ENCODE peak calls at places on chromosomes 5 and 9, in six cellular contexts. O, F, R, H, B and S are unnamed samples.
A peak's percentile ranks its signal among the peaks of the same experiment; 100 is the strongest.

GRCh38 chr9:111720170-111720569 is 58.8 kb downstream of the GNG10 start:
- DNase-seq in R (no peak), O (no peak), H (no peak), F (no peak), B (no peak), S (no peak)

GRCh38 chr9:134210908-134211810 is 46.8 kb upstream of the RNU6ATAC start:
- DNase-seq in H (peak; percentile 16), F (no peak), R (peak; percentile 47), B (no peak), O (no peak), S (peak; percentile 35)

GRCh38 chr5:80672140-80672736 is 17.5 kb upstream of the DHFR start:
- DNase-seq in H (peak; percentile 61), R (peak; percentile 58), B (peak; percentile 56), O (peak; percentile 44), F (peak; percentile 67), S (peak; percentile 61)

GRCh38 chr5:72459089-72459661 is 48.0 kb downstream of the ZNF366 start:
- DNase-seq in F (no peak), H (no peak), O (no peak), R (no peak), B (no peak), S (no peak)

GRCh38 chr5:126449751-126450271 is 26.6 kb downstream of the GRAMD2B start:
- DNase-seq in B (peak; percentile 16), F (no peak), H (peak; percentile 46), R (peak; percentile 17), O (peak; percentile 13), S (no peak)

GRCh38 chr5:77356740-77357139 is 135.4 kb downstream of the WDR41 start:
- DNase-seq in H (no peak), B (no peak), R (no peak), F (no peak), O (no peak), S (no peak)

GRCh38 chr5:176660860-176661641 is 13.8 kb downstream of the TSPAN17 start:
- DNase-seq in H (peak; percentile 59), F (peak; percentile 85), O (peak; percentile 70), R (peak; percentile 71), B (peak; percentile 72), S (peak; percentile 21)

GRCh38 chr9:34256104-34256503 is 73.0 kb downstream of the KIF24 start:
- DNase-seq in R (no peak), O (no peak), F (no peak), B (no peak), H (no peak), S (no peak)

GRCh38 chr9:86540999-86541398 is 186.8 kb upstream of the TUT7 start:
- DNase-seq in R (no peak), B (no peak), H (no peak), O (no peak), F (no peak), S (no peak)

GRCh38 chr9:86529496-86530275 is 175.5 kb upstream of the TUT7 start:
- DNase-seq in R (no peak), O (no peak), H (no peak), F (no peak), B (no peak), S (no peak)

GRCh38 chr9:86531273-86531672 is 177.1 kb upstream of the TUT7 start:
- DNase-seq in R (no peak), B (no peak), F (no peak), H (no peak), O (no peak), S (no peak)

GRCh38 chr9:86534572-86535258 is 180.5 kb upstream of the TUT7 start:
- DNase-seq in F (no peak), O (no peak), H (no peak), B (no peak), R (no peak), S (no peak)

GRCh38 chr9:86535406-86535915 is 181.3 kb upstream of the TUT7 start:
- DNase-seq in R (no peak), H (no peak), B (no peak), O (no peak), F (no peak), S (no peak)
- H3K27ac ChIP-seq in R (no peak overlapping the region), H (peak overlapping the region; percentile 65), B (no peak overlapping the region), O (no peak overlapping the region), F (no peak overlapping the region), S (no peak overlapping the region)

GRCh38 chr9:127568618-127568970 is 43.5 kb upstream of the STXBP1 start:
- DNase-seq in F (no peak), B (no peak), O (no peak), H (no peak), R (no peak), S (no peak)

GRCh38 chr9:127568971-127569818 is 42.9 kb upstream of the STXBP1 start:
- DNase-seq in R (peak; percentile 79), B (peak; percentile 86), H (peak; percentile 82), O (peak; percentile 75), F (peak; percentile 89), S (peak; percentile 63)

GRCh38 chr9:127569819-127570401 is 42.2 kb upstream of the STXBP1 start:
- DNase-seq in B (no peak), H (no peak), R (no peak), F (no peak), O (no peak), S (no peak)

GRCh38 chr9:127572961-127573727 is 38.9 kb upstream of the STXBP1 start:
- DNase-seq in R (no peak), B (no peak), O (no peak), H (no peak), F (no peak), S (no peak)

DNA sequence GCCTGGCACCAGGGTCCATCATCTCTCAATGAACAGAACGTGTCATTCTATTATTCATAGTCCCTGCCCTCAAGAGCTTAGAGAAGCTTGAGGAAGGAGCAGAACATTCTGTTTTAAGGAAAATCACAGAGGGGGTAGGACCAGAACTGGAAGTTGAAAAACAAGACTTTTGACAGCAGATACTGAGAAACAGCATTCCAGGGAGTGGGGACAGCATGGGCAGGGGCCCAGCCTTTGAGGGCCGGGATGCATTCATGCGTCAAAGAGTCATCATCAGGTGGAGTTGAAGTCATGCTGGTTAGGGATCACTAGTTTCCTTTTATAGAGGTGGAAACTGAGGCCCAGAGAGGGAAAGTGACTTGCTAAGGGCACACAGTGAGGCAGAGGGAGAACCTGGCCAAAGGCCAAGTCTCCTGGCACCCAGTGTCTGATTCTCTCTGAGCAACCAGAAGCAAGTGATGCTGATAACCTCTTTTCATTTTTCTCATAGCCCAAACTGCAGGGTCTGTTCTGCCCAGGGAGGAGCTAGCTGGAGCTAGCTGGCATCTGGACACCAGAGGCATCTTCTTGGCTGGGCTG is 41.5 kb upstream of the STXBP1 start:
- DNase-seq in B (no peak), R (no peak), O (no peak), H (no peak), F (no peak), S (no peak)
- H3K27ac ChIP-seq in B (peak overlapping the region; percentile 17), R (no peak overlapping the region), O (no peak overlapping the region), H (peak overlapping the region; percentile 95), F (no peak overlapping the region), S (no peak overlapping the region)

DNA sequence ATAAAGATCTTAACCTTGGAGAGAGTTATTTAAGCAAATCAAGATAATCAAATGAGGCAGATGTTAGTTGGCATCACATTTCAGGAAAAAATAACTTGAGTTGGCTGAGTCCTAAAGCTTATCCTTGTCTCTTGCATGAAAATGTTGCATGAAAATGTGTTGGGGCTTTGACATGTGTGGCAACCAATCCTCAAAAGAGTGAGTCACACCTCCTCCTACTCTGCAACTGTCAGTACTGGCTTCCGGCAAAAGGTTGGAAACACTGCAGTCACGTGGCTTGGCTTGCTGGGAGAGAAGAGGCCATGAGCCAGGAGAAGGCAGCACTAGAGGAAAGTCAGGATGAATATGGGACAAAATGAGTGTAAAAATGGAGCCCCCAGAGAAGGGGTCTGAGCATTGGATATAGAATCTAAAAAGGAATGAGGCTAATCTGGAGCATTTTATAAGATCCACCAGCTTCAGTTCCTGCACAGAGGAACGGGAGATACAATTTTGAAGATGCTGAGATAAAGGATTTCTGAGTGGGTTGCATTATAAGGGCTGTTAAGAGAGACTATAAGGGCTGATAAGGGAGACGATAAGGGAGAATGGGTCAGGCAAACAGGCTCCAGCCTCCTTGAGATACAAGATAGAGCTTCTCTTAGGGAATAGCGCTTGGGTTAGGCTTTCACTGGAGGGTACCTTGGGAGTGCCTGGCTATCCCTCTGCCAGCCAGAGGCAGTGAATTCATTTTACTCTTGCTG is 43.1 kb downstream of the SPATA31D1 start:
- DNase-seq in O (no peak), B (peak; percentile 34), F (no peak), H (peak; percentile 37), R (peak; percentile 39), S (no peak)
- H3K27ac ChIP-seq in O (no peak overlapping the region), B (no peak overlapping the region), F (no peak overlapping the region), H (no peak overlapping the region), R (no peak overlapping the region), S (no peak overlapping the region)

GRCh38 chr9:130904070-130905044 is 7.7 kb upstream of the QRFP start:
- DNase-seq in F (no peak), O (no peak), B (no peak), H (no peak), R (no peak), S (no peak)

GRCh38 chr9:130906727-130907416 is 10.3 kb upstream of the QRFP start:
- DNase-seq in O (no peak), F (no peak), R (no peak), H (no peak), B (no peak), S (no peak)

GRCh38 chr9:130903194-130904069 is 6.8 kb upstream of the QRFP start:
- DNase-seq in H (no peak), O (no peak), B (no peak), R (no peak), F (no peak), S (no peak)

GRCh38 chr9:130905902-130906726 is 9.5 kb upstream of the QRFP start:
- DNase-seq in H (no peak), O (no peak), R (no peak), B (no peak), F (no peak), S (no peak)

GRCh38 chr9:130905125-130905901 is 8.7 kb upstream of the QRFP start:
- DNase-seq in B (no peak), H (no peak), F (no peak), O (no peak), R (no peak), S (no peak)
- H3K27ac ChIP-seq in B (no peak overlapping the region), H (no peak overlapping the region), F (no peak overlapping the region), O (no peak overlapping the region), R (no peak overlapping the region), S (no peak overlapping the region)

GRCh38 chr5:68392608-68393007 is 177.1 kb downstream of the PIK3R1 start:
- DNase-seq in R (no peak), F (no peak), O (no peak), H (no peak), B (no peak), S (no peak)

GRCh38 chr5:68398146-68398812 is 182.7 kb downstream of the PIK3R1 start:
- DNase-seq in B (no peak), R (no peak), O (no peak), F (no peak), H (no peak), S (no peak)

GRCh38 chr5:68395844-68396523 is 180.4 kb downstream of the PIK3R1 start:
- DNase-seq in H (no peak), F (no peak), R (no peak), B (no peak), O (no peak), S (no peak)

GRCh38 chr5:68396722-68397121 is 181.2 kb downstream of the PIK3R1 start:
- DNase-seq in O (no peak), B (no peak), H (no peak), F (no peak), R (no peak), S (no peak)

GRCh38 chr5:68395302-68395701 is 179.7 kb downstream of the PIK3R1 start:
- DNase-seq in H (no peak), R (no peak), F (no peak), O (no peak), B (no peak), S (no peak)
- H3K27ac ChIP-seq in H (no peak overlapping the region), R (no peak overlapping the region), F (no peak overlapping the region), O (no peak overlapping the region), B (no peak overlapping the region), S (no peak overlapping the region)